ENCODE peak calls at places on chromosome 19, in six cellular contexts. One of them, this sample, is unnamed.

GRCh38 chr19:48169585-48169973 is 565 bp downstream of the LIG1 start:
- DNase-seq in IMR-90: peak; percentile 56
- DNase-seq in esophagus squamous epithelium: peak; percentile 69
- DNase-seq in heart left ventricle: peak; percentile 72
- DNase-seq in lower leg skin: peak; percentile 94
- DNase-seq in endothelial cell of umbilical vein: no peak
- DNase-seq in this sample: peak; percentile 71

GRCh38 chr19:2235396-2236284 is 489 bp downstream of the PLEKHJ1 start:
- DNase-seq in IMR-90: no peak
- DNase-seq in esophagus squamous epithelium: no peak
- DNase-seq in heart left ventricle: peak; percentile 64
- DNase-seq in lower leg skin: no peak
- DNase-seq in endothelial cell of umbilical vein: no peak
- DNase-seq in this sample: no peak

GRCh38 chr19:54484451-54484850 is 11.4 kb upstream of the CDC42EP5 start:
- DNase-seq in IMR-90: no peak
- DNase-seq in esophagus squamous epithelium: no peak
- DNase-seq in heart left ventricle: no peak
- DNase-seq in lower leg skin: no peak
- DNase-seq in endothelial cell of umbilical vein: no peak
- DNase-seq in this sample: no peak

GRCh38 chr19:10826846-10827245 is 9.2 kb downstream of the TMED1 start:
- DNase-seq in IMR-90: no peak
- DNase-seq in esophagus squamous epithelium: no peak
- DNase-seq in heart left ventricle: no peak
- DNase-seq in lower leg skin: no peak
- DNase-seq in endothelial cell of umbilical vein: no peak
- DNase-seq in this sample: no peak

GRCh38 chr19:45147835-45148676 is 12.7 kb downstream of the NKPD1 start:
- DNase-seq in IMR-90: no peak
- DNase-seq in esophagus squamous epithelium: no peak
- DNase-seq in heart left ventricle: no peak
- DNase-seq in lower leg skin: no peak
- DNase-seq in endothelial cell of umbilical vein: no peak
- DNase-seq in this sample: no peak

GRCh38 chr19:51090471-51090870 is 7.8 kb upstream of the KLK14 start:
- DNase-seq in IMR-90: no peak
- DNase-seq in esophagus squamous epithelium: no peak
- DNase-seq in heart left ventricle: no peak
- DNase-seq in lower leg skin: no peak
- DNase-seq in endothelial cell of umbilical vein: no peak
- DNase-seq in this sample: no peak

GRCh38 chr19:14112809-14113385 is 4.7 kb downstream of the PRKACA start:
- DNase-seq in IMR-90: no peak
- DNase-seq in esophagus squamous epithelium: no peak
- DNase-seq in heart left ventricle: peak; percentile 72
- DNase-seq in lower leg skin: no peak
- DNase-seq in endothelial cell of umbilical vein: no peak
- DNase-seq in this sample: peak; percentile 63

GRCh38 chr19:57269515-57270250 is 10.6 kb upstream of the ZNF460 start:
- DNase-seq in IMR-90: peak; percentile 96
- DNase-seq in esophagus squamous epithelium: no peak
- DNase-seq in heart left ventricle: no peak
- DNase-seq in lower leg skin: no peak
- DNase-seq in endothelial cell of umbilical vein: peak; percentile 34
- DNase-seq in this sample: no peak

GRCh38 chr19:11137542-11138384 is 17.8 kb downstream of the SPC24 start:
- DNase-seq in IMR-90: peak; percentile 84
- DNase-seq in esophagus squamous epithelium: no peak
- DNase-seq in heart left ventricle: peak; percentile 91
- DNase-seq in lower leg skin: peak; percentile 97
- DNase-seq in endothelial cell of umbilical vein: peak; percentile 53
- DNase-seq in this sample: peak; percentile 91

GRCh38 chr19:3324405-3324856 is 42.0 kb upstream of the NFIC start:
- DNase-seq in IMR-90: no peak
- DNase-seq in esophagus squamous epithelium: no peak
- DNase-seq in heart left ventricle: no peak
- DNase-seq in lower leg skin: peak; percentile 94
- DNase-seq in endothelial cell of umbilical vein: peak; percentile 30
- DNase-seq in this sample: no peak

GRCh38 chr19:51824603-51825002 is 29.6 kb downstream of the FPR3 start:
- DNase-seq in IMR-90: no peak
- DNase-seq in esophagus squamous epithelium: no peak
- DNase-seq in heart left ventricle: no peak
- DNase-seq in lower leg skin: no peak
- DNase-seq in endothelial cell of umbilical vein: no peak
- DNase-seq in this sample: no peak

GRCh38 chr19:1610579-1610978 is 5.3 kb upstream of the UQCR11 start:
- DNase-seq in IMR-90: no peak
- DNase-seq in esophagus squamous epithelium: no peak
- DNase-seq in heart left ventricle: no peak
- DNase-seq in lower leg skin: no peak
- DNase-seq in endothelial cell of umbilical vein: no peak
- DNase-seq in this sample: no peak

GRCh38 chr19:10718205-10719196 is 622 bp downstream of the DNM2 start:
- DNase-seq in IMR-90: peak; percentile 28
- DNase-seq in esophagus squamous epithelium: no peak
- DNase-seq in heart left ventricle: peak; percentile 57
- DNase-seq in lower leg skin: peak; percentile 89
- DNase-seq in endothelial cell of umbilical vein: peak; percentile 26
- DNase-seq in this sample: no peak

GRCh38 chr19:47226426-47227346 is 4.3 kb downstream of the BBC3 start:
- DNase-seq in IMR-90: peak; percentile 67
- DNase-seq in esophagus squamous epithelium: no peak
- DNase-seq in heart left ventricle: peak; percentile 94
- DNase-seq in lower leg skin: peak; percentile 97
- DNase-seq in endothelial cell of umbilical vein: peak; percentile 54
- DNase-seq in this sample: peak; percentile 75

GRCh38 chr19:45050036-45050435 is 11.2 kb downstream of the CLASRP start:
- DNase-seq in IMR-90: no peak
- DNase-seq in esophagus squamous epithelium: no peak
- DNase-seq in heart left ventricle: no peak
- DNase-seq in lower leg skin: no peak
- DNase-seq in endothelial cell of umbilical vein: no peak
- DNase-seq in this sample: no peak

GRCh38 chr19:927044-927706 is 1.3 kb downstream of the ARID3A start:
- DNase-seq in IMR-90: no peak
- DNase-seq in esophagus squamous epithelium: no peak
- DNase-seq in heart left ventricle: peak; percentile 75
- DNase-seq in lower leg skin: peak; percentile 96
- DNase-seq in endothelial cell of umbilical vein: no peak
- DNase-seq in this sample: peak; percentile 75

GRCh38 chr19:33273881-33274662 is 28.3 kb downstream of the CEBPA start:
- DNase-seq in IMR-90: peak; percentile 84
- DNase-seq in esophagus squamous epithelium: no peak
- DNase-seq in heart left ventricle: peak; percentile 57
- DNase-seq in lower leg skin: no peak
- DNase-seq in endothelial cell of umbilical vein: peak; percentile 2
- DNase-seq in this sample: peak; percentile 68

GRCh38 chr19:7067716-7068115 is 1.8 kb upstream of the ZNF557 start:
- DNase-seq in IMR-90: peak; percentile 49
- DNase-seq in esophagus squamous epithelium: no peak
- DNase-seq in heart left ventricle: no peak
- DNase-seq in lower leg skin: no peak
- DNase-seq in endothelial cell of umbilical vein: no peak
- DNase-seq in this sample: no peak

GRCh38 chr19:42284641-42285341 is 15.7 kb downstream of the CIC start:
- DNase-seq in IMR-90: no peak
- DNase-seq in esophagus squamous epithelium: no peak
- DNase-seq in heart left ventricle: no peak
- DNase-seq in lower leg skin: peak; percentile 90
- DNase-seq in endothelial cell of umbilical vein: peak; percentile 20
- DNase-seq in this sample: peak; percentile 49

GRCh38 chr19:17078038-17078919 is 2.7 kb downstream of the MYO9B start:
- DNase-seq in IMR-90: no peak
- DNase-seq in esophagus squamous epithelium: no peak
- DNase-seq in heart left ventricle: no peak
- DNase-seq in lower leg skin: no peak
- DNase-seq in endothelial cell of umbilical vein: no peak
- DNase-seq in this sample: no peak

GRCh38 chr19:17080441-17080803 is 4.8 kb downstream of the MYO9B start:
- DNase-seq in IMR-90: no peak
- DNase-seq in esophagus squamous epithelium: no peak
- DNase-seq in heart left ventricle: no peak
- DNase-seq in lower leg skin: no peak
- DNase-seq in endothelial cell of umbilical vein: no peak
- DNase-seq in this sample: no peak

GRCh38 chr19:17078920-17079709 is 3.5 kb downstream of the MYO9B start:
- DNase-seq in IMR-90: peak; percentile 31
- DNase-seq in esophagus squamous epithelium: no peak
- DNase-seq in heart left ventricle: no peak
- DNase-seq in lower leg skin: no peak
- DNase-seq in endothelial cell of umbilical vein: no peak
- DNase-seq in this sample: no peak

GRCh38 chr19:17081672-17082630 is 6.4 kb downstream of the MYO9B start:
- DNase-seq in IMR-90: no peak
- DNase-seq in esophagus squamous epithelium: no peak
- DNase-seq in heart left ventricle: peak; percentile 58
- DNase-seq in lower leg skin: no peak
- DNase-seq in endothelial cell of umbilical vein: no peak
- DNase-seq in this sample: peak; percentile 50

DNA sequence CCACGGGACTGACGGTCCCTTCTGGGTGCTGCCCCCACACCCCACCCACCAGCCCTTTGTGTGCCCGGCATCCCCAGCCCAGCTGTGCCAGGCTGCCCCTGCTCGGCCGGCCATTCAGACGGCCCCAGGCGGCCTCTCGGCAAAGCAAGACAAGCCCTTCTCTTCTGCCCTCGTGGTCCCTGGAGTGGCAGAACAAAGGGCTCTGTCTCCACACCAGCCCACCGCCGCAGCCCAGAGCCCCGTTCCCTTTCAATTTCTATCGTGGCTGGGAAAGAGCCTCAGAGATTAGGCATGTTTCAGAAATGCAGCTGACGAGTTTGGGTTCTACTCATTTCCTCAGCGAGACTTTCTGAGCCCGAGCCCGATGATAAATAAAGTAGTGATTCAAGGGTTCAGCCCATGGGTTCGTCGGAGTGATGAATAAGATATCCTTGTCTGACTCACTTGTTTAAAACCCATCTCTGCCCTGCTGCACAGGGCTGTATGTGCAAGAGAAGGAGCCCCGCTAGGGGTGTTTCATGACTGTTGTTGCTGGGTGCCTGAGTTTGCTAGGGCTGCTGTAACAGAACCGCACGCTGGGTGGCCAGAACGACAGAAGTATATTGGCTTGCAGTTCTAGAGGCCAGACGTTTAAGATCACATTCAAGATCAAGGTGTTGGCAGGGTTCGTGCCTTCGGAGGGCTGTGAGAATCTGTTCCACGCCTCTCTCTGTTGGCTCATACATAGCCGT is 4.3 kb downstream of the MYO9B start:
- DNase-seq in IMR-90: peak; percentile 99
- DNase-seq in esophagus squamous epithelium: peak; percentile 49
- DNase-seq in heart left ventricle: peak; percentile 86
- DNase-seq in lower leg skin: peak; percentile 89
- DNase-seq in endothelial cell of umbilical vein: peak; percentile 87
- DNase-seq in this sample: peak; percentile 83
- TF ChIP-seq CTCF in IMR-90: peak; percentile 85
- TF ChIP-seq CTCF in esophagus squamous epithelium: peak; percentile 58
- TF ChIP-seq CTCF in heart left ventricle: peak; percentile 23
- TF ChIP-seq CTCF in lower leg skin: no peak
- TF ChIP-seq CTCF in endothelial cell of umbilical vein: peak; percentile 45
- TF ChIP-seq CTCF in this sample: peak; percentile 30

GRCh38 chr19:20307127-20307526 is 140.1 kb downstream of the ZNF486 start:
- DNase-seq in IMR-90: no peak
- DNase-seq in esophagus squamous epithelium: no peak
- DNase-seq in heart left ventricle: no peak
- DNase-seq in lower leg skin: no peak
- DNase-seq in endothelial cell of umbilical vein: no peak
- DNase-seq in this sample: no peak
- TF ChIP-seq POLR2A in IMR-90: no peak
- TF ChIP-seq POLR2A in esophagus squamous epithelium: no peak
- TF ChIP-seq POLR2A in heart left ventricle: no peak
- TF ChIP-seq POLR2A in lower leg skin: no peak
- TF ChIP-seq POLR2A in endothelial cell of umbilical vein: no peak
- TF ChIP-seq POLR2A in this sample: no peak

GRCh38 chr19:23070353-23070781 is 46.5 kb upstream of the ZNF730 start:
- DNase-seq in IMR-90: peak; percentile 15
- DNase-seq in esophagus squamous epithelium: no peak
- DNase-seq in heart left ventricle: peak; percentile 43
- DNase-seq in lower leg skin: no peak
- DNase-seq in endothelial cell of umbilical vein: no peak
- DNase-seq in this sample: peak; percentile 52
- TF ChIP-seq CTCF in IMR-90: peak; percentile 35
- TF ChIP-seq CTCF in esophagus squamous epithelium: no peak
- TF ChIP-seq CTCF in heart left ventricle: peak; percentile 39
- TF ChIP-seq CTCF in lower leg skin: no peak
- TF ChIP-seq CTCF in endothelial cell of umbilical vein: peak; percentile 21
- TF ChIP-seq CTCF in this sample: peak; percentile 49

GRCh38 chr19:49579193-49579592 is 1.2 kb downstream of the NOSIP start:
- DNase-seq in IMR-90: no peak
- DNase-seq in esophagus squamous epithelium: no peak
- DNase-seq in heart left ventricle: no peak
- DNase-seq in lower leg skin: no peak
- DNase-seq in endothelial cell of umbilical vein: no peak
- DNase-seq in this sample: no peak

GRCh38 chr19:49581007-49581508 is at the start of gene PRRG2:
- DNase-seq in IMR-90: no peak
- DNase-seq in esophagus squamous epithelium: no peak
- DNase-seq in heart left ventricle: no peak
- DNase-seq in lower leg skin: no peak
- DNase-seq in endothelial cell of umbilical vein: no peak
- DNase-seq in this sample: no peak

GRCh38 chr19:49583239-49583638 is 2.1 kb downstream of the PRRG2 start:
- DNase-seq in IMR-90: no peak
- DNase-seq in esophagus squamous epithelium: no peak
- DNase-seq in heart left ventricle: no peak
- DNase-seq in lower leg skin: no peak
- DNase-seq in endothelial cell of umbilical vein: no peak
- DNase-seq in this sample: no peak

GRCh38 chr19:49579947-49580263 is 451 bp downstream of the NOSIP start:
- DNase-seq in IMR-90: no peak
- DNase-seq in esophagus squamous epithelium: no peak
- DNase-seq in heart left ventricle: no peak
- DNase-seq in lower leg skin: no peak
- DNase-seq in endothelial cell of umbilical vein: no peak
- DNase-seq in this sample: no peak

DNA sequence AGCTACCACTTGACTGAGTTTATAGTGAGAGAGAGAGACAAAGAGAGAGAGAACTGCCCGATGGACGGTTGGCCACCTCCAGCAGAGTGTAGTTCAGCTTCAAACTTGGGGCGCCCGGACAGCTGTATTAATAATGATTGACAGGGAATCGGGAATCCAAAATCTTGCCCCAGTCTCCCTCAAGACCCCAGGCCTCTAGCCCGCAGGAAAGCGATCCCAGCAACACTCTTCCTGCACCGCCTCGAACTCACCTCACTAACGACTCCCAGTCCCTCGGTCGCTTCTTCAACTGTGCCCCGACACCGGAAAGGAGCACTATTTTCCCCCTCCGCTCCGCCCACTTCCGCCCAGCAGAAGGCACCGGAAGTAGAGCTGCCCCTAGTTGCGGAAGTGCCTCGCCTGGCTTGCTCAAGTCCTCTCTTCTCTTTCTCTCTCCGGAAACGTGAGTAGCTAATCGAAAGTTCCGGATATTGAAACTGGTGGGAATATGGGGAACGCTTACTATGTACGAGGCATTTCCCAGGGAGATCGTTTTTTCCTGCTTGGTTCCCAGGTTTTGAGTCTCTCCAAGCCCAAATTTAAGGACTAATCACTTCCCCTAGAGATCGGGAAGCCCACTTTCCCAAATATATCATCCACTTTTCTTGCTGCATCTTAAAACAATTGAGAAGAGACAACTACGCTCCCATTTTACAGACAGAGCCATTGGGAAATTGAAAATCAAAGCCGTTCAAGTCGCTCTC is at the start of gene NOSIP:
- DNase-seq in IMR-90: peak; percentile 97
- DNase-seq in esophagus squamous epithelium: peak; percentile 62
- DNase-seq in heart left ventricle: peak; percentile 97
- DNase-seq in lower leg skin: peak; percentile 99
- DNase-seq in endothelial cell of umbilical vein: peak; percentile 94
- DNase-seq in this sample: peak; percentile 96
- TF ChIP-seq POLR2A in IMR-90: peak; percentile 98
- TF ChIP-seq POLR2A in esophagus squamous epithelium: peak; percentile 91
- TF ChIP-seq POLR2A in heart left ventricle: peak; percentile 60
- TF ChIP-seq POLR2A in lower leg skin: peak; percentile 58
- TF ChIP-seq POLR2A in endothelial cell of umbilical vein: peak; percentile 99
- TF ChIP-seq POLR2A in this sample: peak; percentile 89